ENCODE peak calls at places on chromosomes 11 and 22, in seven cellular contexts. Y, H, K, C, D, W and X are unnamed samples. For H3K4me1, the result is how much of the 10 kb centered on the place peaks cover.

GRCh38 chr11:1953489-1954284 is 6.6 kb downstream of the MRPL23 start:
- DNase-seq in C (no peak), H (no peak), Y (no peak), K (no peak), D (no peak), W (no peak), X (peak)

GRCh38 chr11:113730887-113731726 is 25.0 kb upstream of the TMPRSS5 start:
- DNase-seq in K (peak), D (no peak), Y (peak), C (peak), W (peak), H (no peak), X (no peak)

GRCh38 chr11:128498846-128499245 is 88.5 kb downstream of the ETS1 start:
- DNase-seq in D (no peak), Y (no peak), C (no peak), H (no peak), K (no peak), W (no peak), X (no peak)

GRCh38 chr11:131254254-131254653 is 116.2 kb upstream of the NTM start:
- DNase-seq in D (no peak), H (no peak), C (no peak), W (no peak), Y (no peak), K (no peak), X (no peak)

GRCh38 chr11:1573847-1574255 is 1.8 kb upstream of the DUSP8 start:
- DNase-seq in D (peak), K (peak), C (peak), W (peak), H (no peak), Y (no peak), X (no peak)

GRCh38 chr22:41274856-41275255 is 11.1 kb downstream of the RANGAP1 start:
- DNase-seq in W (no peak), H (no peak), Y (no peak), D (no peak), K (no peak), C (no peak), X (peak)

GRCh38 chr11:3854660-3854976 is 846 bp upstream of the STIM1 start:
- DNase-seq in Y (no peak), C (no peak), H (no peak), K (no peak), D (no peak), W (no peak), X (no peak)

GRCh38 chr22:44391026-44391425 is 78.3 kb upstream of the SHISAL1 start:
- DNase-seq in K (no peak), Y (no peak), H (no peak), W (no peak), D (no peak), C (no peak), X (no peak)

GRCh38 chr11:133504906-133505305 is 27.4 kb downstream of the OPCML start:
- DNase-seq in C (no peak), H (no peak), K (no peak), D (no peak), Y (no peak), W (no peak), X (no peak)

GRCh38 chr11:57459112-57460016 is 964 bp upstream of the RTN4RL2 start:
- DNase-seq in C (no peak), Y (no peak), D (no peak), K (no peak), W (no peak), H (no peak), X (no peak)

GRCh38 chr22:27192135-27192900 is 534.9 kb downstream of the MIAT start:
- DNase-seq in H (no peak), D (no peak), Y (no peak), W (no peak), C (no peak), K (no peak), X (no peak)

GRCh38 chr11:127843483-127844396 is 743.6 kb downstream of the ETS1 start:
- DNase-seq in D (peak), H (peak), Y (peak), K (peak), W (peak), C (peak), X (peak)

GRCh38 chr11:2932850-2933251 is 3.6 kb upstream of the PHLDA2 start:
- DNase-seq in Y (peak), D (no peak), C (peak), K (no peak), W (no peak), H (no peak), X (no peak)

GRCh38 chr22:31508536-31508935 is 12.2 kb downstream of the SFI1 start:
- DNase-seq in K (no peak), Y (no peak), C (no peak), H (no peak), D (no peak), W (no peak), X (no peak)

GRCh38 chr22:47634342-47634741 is 871.9 kb downstream of the TBC1D22A start:
- DNase-seq in C (no peak), Y (no peak), H (no peak), K (no peak), W (no peak), D (no peak), X (no peak)

GRCh38 chr11:122659676-122660571 is 4.4 kb downstream of the UBASH3B start:
- DNase-seq in C (no peak), K (no peak), W (no peak), H (no peak), D (no peak), Y (no peak), X (no peak)

GRCh38 chr11:119832536-119832935 is 103.5 kb upstream of the NECTIN1 start:
- DNase-seq in K (peak), Y (peak), C (no peak), H (no peak), D (no peak), W (peak), X (no peak)

GRCh38 chr22:17348464-17349103 is 20.7 kb upstream of the CECR2 start:
- DNase-seq in W (no peak), K (no peak), H (no peak), Y (no peak), D (no peak), C (no peak), X (no peak)

GRCh38 chr22:17349172-17349571 is 20.1 kb upstream of the CECR2 start:
- DNase-seq in C (no peak), Y (no peak), H (no peak), W (no peak), K (no peak), D (no peak), X (no peak)

GRCh38 chr22:17347724-17348123 is 21.5 kb upstream of the CECR2 start:
- DNase-seq in Y (no peak), K (no peak), D (no peak), W (no peak), H (no peak), C (no peak), X (no peak)

GRCh38 chr22:17352798-17353197 is 16.5 kb upstream of the CECR2 start:
- DNase-seq in Y (no peak), H (no peak), C (no peak), K (no peak), W (no peak), D (no peak), X (no peak)

GRCh38 chr22:17350292-17350691 is 19.0 kb upstream of the CECR2 start:
- DNase-seq in Y (no peak), W (no peak), K (no peak), D (no peak), C (no peak), H (no peak), X (no peak)
- H3K4me1 ChIP-seq in Y (under half), W (under half), K (under half), D (under half), C (under half), H (under half), X (under half)

GRCh38 chr22:36340621-36341020 is 47.1 kb downstream of the MYH9 start:
- DNase-seq in W (peak), K (no peak), C (no peak), Y (no peak), D (no peak), H (no peak), X (no peak)

GRCh38 chr22:36343070-36343719 is 44.6 kb downstream of the MYH9 start:
- DNase-seq in H (no peak), D (no peak), K (no peak), Y (no peak), W (no peak), C (no peak), X (no peak)

GRCh38 chr22:36339171-36340065 is 48.3 kb downstream of the MYH9 start:
- DNase-seq in H (no peak), C (peak), Y (no peak), K (no peak), D (no peak), W (no peak), X (no peak)

GRCh38 chr22:36343720-36344105 is 44.1 kb downstream of the MYH9 start:
- DNase-seq in W (no peak), C (no peak), Y (no peak), K (no peak), H (no peak), D (no peak), X (no peak)

DNA sequence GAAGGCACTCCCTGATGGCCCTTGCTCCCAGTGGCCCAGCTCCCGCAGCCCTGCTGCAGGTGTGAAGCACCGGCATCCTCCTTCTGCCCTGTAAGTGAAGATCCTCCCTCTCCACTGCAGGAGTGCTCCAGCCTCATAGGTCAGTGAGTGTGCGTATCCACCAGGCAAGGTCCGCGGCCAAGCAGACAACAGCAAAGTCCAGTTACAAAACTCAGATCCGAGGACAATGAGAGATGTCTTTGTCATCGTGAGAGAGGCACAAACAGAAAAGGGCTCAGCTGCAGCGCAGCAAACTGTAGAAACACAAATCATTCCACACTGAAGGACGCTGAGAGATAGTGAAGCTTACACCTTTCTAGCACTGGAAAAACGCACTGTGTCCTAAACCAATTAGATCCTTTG is 46.1 kb downstream of the MYH9 start:
- DNase-seq in H (no peak), D (no peak), K (no peak), W (no peak), C (no peak), Y (no peak), X (no peak)
- H3K4me1 ChIP-seq in H (half or more), D (under half), K (half or more), W (under half), C (half or more), Y (under half), X (under half)

GRCh38 chr11:68497761-68498160 is 37.2 kb downstream of the PPP6R3 start:
- DNase-seq in C (no peak), H (no peak), Y (no peak), K (no peak), D (no peak), W (no peak), X (no peak)
- H3K4me1 ChIP-seq in C (under half), H (half or more), Y (under half), K (half or more), D (under half), W (under half), X (under half)

DNA sequence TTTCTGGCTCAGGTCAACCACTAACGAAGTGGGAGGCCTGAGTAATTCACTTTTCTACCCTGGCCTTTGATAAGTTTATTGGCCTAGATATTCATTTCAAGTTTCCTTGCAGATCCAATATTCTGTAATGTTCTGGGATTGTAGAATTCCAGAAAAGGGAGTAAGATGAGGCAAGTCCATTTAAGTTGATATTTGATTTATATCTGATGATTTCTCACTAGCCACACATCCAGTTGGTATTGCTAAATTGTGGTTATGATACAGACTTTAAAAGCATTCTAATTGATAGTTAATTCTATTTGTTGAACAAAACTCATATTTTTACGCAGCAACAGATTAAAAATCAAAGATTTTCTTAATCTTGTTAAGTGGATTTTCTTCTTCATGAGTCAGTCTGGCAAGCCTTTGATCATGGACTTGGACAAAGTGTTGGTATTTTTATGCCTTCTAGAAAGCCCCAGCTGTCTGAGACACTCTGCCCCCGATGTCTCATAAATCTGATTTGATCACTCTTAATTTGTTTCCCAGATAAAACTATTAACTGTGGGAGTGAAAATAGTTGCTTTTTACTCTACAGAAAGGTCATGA is 336.6 kb downstream of the TMEM135 start:
- DNase-seq in Y (no peak), W (no peak), H (no peak), C (no peak), D (no peak), K (no peak), X (no peak)
- H3K4me1 ChIP-seq in Y (under half), W (under half), H (under half), C (under half), D (under half), K (under half), X (under half)

GRCh38 chr11:111347723-111348115 is 31.4 kb downstream of the POU2AF1 start:
- DNase-seq in H (no peak), Y (no peak), D (no peak), K (no peak), W (no peak), C (peak), X (no peak)

GRCh38 chr11:111348147-111348546 is 30.9 kb downstream of the POU2AF1 start:
- DNase-seq in Y (no peak), C (no peak), K (no peak), W (no peak), D (no peak), H (no peak), X (no peak)

GRCh38 chr11:111347002-111347722 is 31.9 kb downstream of the POU2AF1 start:
- DNase-seq in K (no peak), Y (no peak), W (no peak), H (no peak), D (no peak), C (no peak), X (no peak)

GRCh38 chr11:111351374-111352081 is 27.5 kb downstream of the POU2AF1 start:
- DNase-seq in H (no peak), K (no peak), Y (no peak), C (no peak), W (no peak), D (no peak), X (no peak)

GRCh38 chr11:111349191-111349695 is 29.8 kb downstream of the POU2AF1 start:
- DNase-seq in Y (no peak), D (no peak), C (no peak), W (no peak), K (no peak), H (no peak), X (no peak)
- H3K4me1 ChIP-seq in Y (under half), D (under half), C (under half), W (under half), K (under half), H (under half), X (under half)

DNA sequence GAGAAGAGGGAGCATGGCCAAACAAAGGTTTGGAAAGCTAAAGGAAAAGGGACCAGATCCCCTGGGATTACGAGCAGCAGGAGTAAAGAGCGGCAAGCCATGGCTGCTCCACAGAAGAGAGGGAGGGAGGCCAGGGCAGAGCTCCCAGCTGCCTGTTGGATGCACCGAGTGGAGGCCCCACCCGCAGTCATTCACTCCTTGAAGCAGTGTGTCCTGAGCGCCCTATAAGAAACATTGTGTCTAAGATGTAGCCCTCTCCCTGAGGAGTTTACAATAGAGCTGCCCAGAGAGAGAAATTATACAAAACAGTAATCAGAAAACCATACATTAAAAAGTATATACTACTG is 54.7 kb upstream of the CSNK2A3 start:
- DNase-seq in C (no peak), K (no peak), Y (no peak), W (no peak), D (no peak), H (no peak), X (no peak)
- H3K4me1 ChIP-seq in C (under half), K (half or more), Y (under half), W (under half), D (under half), H (under half), X (under half)